ENCODE peak calls at places on chromosomes 12 and 14, in eight cellular contexts. W is IMR-90, T is SK-N-SH, X is tibial artery, K is heart left ventricle, B is thoracic aorta, P is iPS DF 6.9, Q is lower lobe of right lung. V is an unnamed sample.

GRCh38 chr12:108597559-108598471 is at the start of gene TMEM119:
- DNase-seq in W (peak; percentile 37), T (peak; percentile 91), X (peak; percentile 37), K (peak; percentile 70), B (no peak), P (no peak), Q (no peak), V (no peak)

GRCh38 chr12:121961195-121961879 is 42.9 kb downstream of the CFAP251 start:
- DNase-seq in W (no peak), T (no peak), X (no peak), K (no peak), B (no peak), P (no peak), Q (no peak), V (no peak)

GRCh38 chr14:35043046-35043445 is 3.0 kb upstream of the FAM177A1 start:
- DNase-seq in W (no peak), T (no peak), X (no peak), K (no peak), B (no peak), P (no peak), Q (no peak), V (no peak)

GRCh38 chr12:64883264-64884163 is 59.1 kb downstream of the TBC1D30 start:
- DNase-seq in W (no peak), T (no peak), X (no peak), K (no peak), B (no peak), P (no peak), Q (no peak), V (no peak)

GRCh38 chr12:58608711-58609110 is 311.6 kb downstream of the LRIG3 start:
- DNase-seq in W (peak; percentile 24), T (no peak), X (no peak), K (no peak), B (no peak), P (no peak), Q (no peak), V (no peak)

GRCh38 chr14:55129428-55130193 is 559 bp downstream of the LGALS3 start:
- DNase-seq in W (peak; percentile 74), T (peak; percentile 81), X (peak; percentile 79), K (peak; percentile 89), B (peak; percentile 26), P (no peak), Q (peak; percentile 81), V (peak; percentile 38)

GRCh38 chr12:124312601-124313000 is 17.7 kb downstream of the RFLNA start:
- DNase-seq in W (no peak), T (no peak), X (no peak), K (no peak), B (no peak), P (no peak), Q (no peak), V (no peak)

GRCh38 chr12:44477331-44477980 is 398.7 kb downstream of the NELL2 start:
- DNase-seq in W (no peak), T (no peak), X (no peak), K (no peak), B (no peak), P (no peak), Q (no peak), V (no peak)

GRCh38 chr12:53820907-53821306 is 69.1 kb upstream of the CISTR start:
- DNase-seq in W (no peak), T (no peak), X (no peak), K (no peak), B (no peak), P (no peak), Q (no peak), V (no peak)

GRCh38 chr14:61478971-61479473 is 157.6 kb downstream of the PRKCH start:
- DNase-seq in W (no peak), T (no peak), X (peak; percentile 41), K (no peak), B (no peak), P (no peak), Q (no peak), V (no peak)

GRCh38 chr12:9707356-9707755 is 25.5 kb downstream of the CLECL1 start:
- DNase-seq in W (no peak), T (no peak), X (no peak), K (no peak), B (no peak), P (no peak), Q (no peak), V (no peak)

GRCh38 chr12:70609203-70609602 is 28.0 kb downstream of the PTPRB start:
- DNase-seq in W (no peak), T (peak; percentile 27), X (no peak), K (no peak), B (no peak), P (no peak), Q (no peak), V (no peak)

GRCh38 chr14:24171422-24172260 is at the start of gene REC8:
- DNase-seq in W (no peak), T (peak; percentile 97), X (peak; percentile 72), K (peak; percentile 80), B (peak; percentile 38), P (peak; percentile 97), Q (peak; percentile 87), V (peak; percentile 84)

GRCh38 chr14:61561657-61562276 is 133.5 kb upstream of the HIF1A start:
- DNase-seq in W (peak; percentile 99), T (peak; percentile 46), X (peak; percentile 74), K (peak; percentile 73), B (peak; percentile 58), P (no peak), Q (peak; percentile 66), V (no peak)

GRCh38 chr12:107163413-107163812 is 70.1 kb upstream of the CRY1 start:
- DNase-seq in W (no peak), T (no peak), X (no peak), K (no peak), B (no peak), P (no peak), Q (no peak), V (no peak)

GRCh38 chr12:111448266-111448830 is 42.6 kb downstream of the SH2B3 start:
- DNase-seq in W (no peak), T (no peak), X (no peak), K (no peak), B (no peak), P (no peak), Q (no peak), V (no peak)

GRCh38 chr12:25787701-25788100 is 170.8 kb upstream of the RASSF8 start:
- DNase-seq in W (no peak), T (no peak), X (no peak), K (no peak), B (no peak), P (no peak), Q (no peak), V (no peak)

GRCh38 chr14:103361868-103362267 is 23.3 kb upstream of the MARK3 start:
- DNase-seq in W (peak; percentile 99), T (no peak), X (no peak), K (no peak), B (no peak), P (no peak), Q (no peak), V (no peak)

GRCh38 chr12:45200497-45201043 is 15.3 kb upstream of the ANO6 start:
- DNase-seq in W (peak; percentile 36), T (no peak), X (no peak), K (peak; percentile 62), B (no peak), P (no peak), Q (peak; percentile 47), V (peak; percentile 47)

DNA sequence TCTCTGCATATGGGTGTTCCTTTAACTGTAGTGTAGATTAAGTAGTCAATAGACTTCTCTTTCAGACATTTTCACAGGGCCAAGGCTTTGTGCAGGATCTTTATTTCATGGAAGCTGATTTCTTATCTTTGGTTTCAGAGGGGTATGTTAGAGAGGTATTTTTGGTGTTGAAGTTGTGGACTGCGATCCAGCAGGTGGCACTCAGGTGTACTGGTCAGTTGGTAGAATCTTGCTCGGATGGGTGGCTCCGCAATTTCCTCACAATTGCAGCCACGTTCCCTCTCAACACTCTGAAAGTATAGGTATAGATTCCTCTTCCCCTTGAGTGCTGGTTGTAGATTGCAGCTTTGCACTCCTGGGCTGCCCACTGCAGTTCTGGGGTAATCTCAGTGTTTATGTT is 44.3 kb downstream of the OSBPL8 start:
- DNase-seq in W (no peak), T (no peak), X (no peak), K (no peak), B (no peak), P (no peak), Q (no peak), V (no peak)
- H3K27ac ChIP-seq in W (no peak overlapping the region), T (no peak overlapping the region), X (no peak overlapping the region), K (no peak overlapping the region), B (no peak overlapping the region), P (no peak overlapping the region), Q (no peak overlapping the region), V (no peak overlapping the region)

DNA sequence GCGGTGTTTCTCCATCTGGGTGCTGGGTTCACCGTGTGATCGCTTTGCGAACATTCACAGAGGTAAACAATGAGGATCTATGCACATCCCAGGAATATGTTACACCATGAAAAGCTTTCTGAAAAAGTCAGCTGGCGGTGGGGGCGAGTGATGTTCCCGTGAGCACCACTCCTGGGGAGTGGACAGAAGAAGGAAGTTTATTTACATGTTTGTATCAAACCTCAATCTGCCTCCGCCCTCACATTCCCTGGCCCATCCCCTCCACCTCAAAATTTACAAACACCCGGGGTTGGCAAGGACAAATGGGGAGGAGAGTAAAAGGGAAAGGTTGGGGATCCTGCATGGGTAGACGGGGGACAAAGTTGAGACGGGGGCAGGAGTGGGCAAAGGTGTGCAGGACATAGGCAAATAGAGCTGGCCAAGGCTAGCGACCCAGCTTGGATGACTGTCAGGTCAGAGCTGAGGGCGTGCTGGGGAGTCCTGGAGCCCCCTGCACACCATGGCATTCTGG is 6.9 kb downstream of the TNFRSF1A start:
- DNase-seq in W (peak; percentile 39), T (no peak), X (no peak), K (no peak), B (no peak), P (no peak), Q (no peak), V (no peak)
- H3K4me3 ChIP-seq in W (no peak overlapping the region), T (peak overlapping the region; percentile 33), X (peak overlapping the region; percentile 99), K (peak overlapping the region; percentile 87), B (peak overlapping the region; percentile 89), P (no peak overlapping the region), Q (peak overlapping the region; percentile 94), V (peak overlapping the region; percentile 94)

GRCh38 chr14:94320243-94320642 is 2.9 kb downstream of the SERPINA6 start:
- DNase-seq in W (no peak), T (no peak), X (no peak), K (no peak), B (no peak), P (no peak), Q (no peak), V (no peak)

GRCh38 chr14:94316692-94317091 is 6.4 kb downstream of the SERPINA6 start:
- DNase-seq in W (no peak), T (no peak), X (no peak), K (no peak), B (no peak), P (no peak), Q (no peak), V (no peak)

GRCh38 chr14:94317259-94317658 is 5.9 kb downstream of the SERPINA6 start:
- DNase-seq in W (no peak), T (no peak), X (peak; percentile 78), K (no peak), B (no peak), P (no peak), Q (no peak), V (no peak)

GRCh38 chr14:94322648-94323570 is at the start of gene SERPINA6:
- DNase-seq in W (peak; percentile 22), T (peak; percentile 29), X (no peak), K (no peak), B (no peak), P (no peak), Q (no peak), V (no peak)

GRCh38 chr14:94321421-94322271 is 1.5 kb downstream of the SERPINA6 start:
- DNase-seq in W (no peak), T (no peak), X (no peak), K (no peak), B (no peak), P (no peak), Q (no peak), V (no peak)
- H3K4me1 ChIP-seq in W (no peaks in the 10 kb centered on the region), T (no peaks in the 10 kb centered on the region), X (no peaks in the 10 kb centered on the region), K (no peaks in the 10 kb centered on the region), B (no peaks in the 10 kb centered on the region), P (no peaks in the 10 kb centered on the region), Q (no peaks in the 10 kb centered on the region), V (no peaks in the 10 kb centered on the region)

GRCh38 chr14:104682107-104682593 is 7.3 kb upstream of the INF2 start:
- DNase-seq in W (no peak), T (peak; percentile 81), X (no peak), K (peak; percentile 48), B (no peak), P (no peak), Q (peak; percentile 38), V (no peak)
- H3K27ac ChIP-seq in W (peak overlapping the region; percentile 81), T (peak overlapping the region; percentile 73), X (peak overlapping the region; percentile 91), K (peak overlapping the region; percentile 86), B (peak overlapping the region; percentile 90), P (no peak overlapping the region), Q (peak overlapping the region; percentile 79), V (no peak overlapping the region)

V was measured in CD4-positive, CD25-positive, alpha-beta regulatory T cell.